ENCODE peak calls at places on chromosomes 4 and X, in eight cellular contexts. One of them, this sample, is unnamed.

GRCh38 chrX:151081016-151081415 is 95.4 kb upstream of the GPR50 start:
- DNase-seq in cardiac fibroblast: no peak
- DNase-seq in spleen: no peak
- DNase-seq in upper lobe of right lung: no peak
- DNase-seq in Karpas-422: no peak
- DNase-seq in testis: no peak
- DNase-seq in right lobe of liver: no peak
- DNase-seq in mesendoderm: peak
- DNase-seq in this sample: no peak

GRCh38 chrX:2627272-2627867 is 63.7 kb upstream of the CD99 start:
- DNase-seq in cardiac fibroblast: peak
- DNase-seq in spleen: no peak
- DNase-seq in upper lobe of right lung: no peak
- DNase-seq in Karpas-422: peak
- DNase-seq in testis: peak
- DNase-seq in right lobe of liver: no peak
- DNase-seq in mesendoderm: peak
- DNase-seq in this sample: peak

GRCh38 chr4:139484861-139485311 is 31.0 kb downstream of the RAB33B start:
- DNase-seq in cardiac fibroblast: no peak
- DNase-seq in spleen: no peak
- DNase-seq in upper lobe of right lung: no peak
- DNase-seq in Karpas-422: no peak
- DNase-seq in testis: no peak
- DNase-seq in right lobe of liver: no peak
- DNase-seq in mesendoderm: no peak
- DNase-seq in this sample: no peak

GRCh38 chr4:70531981-70532380 is 13.6 kb downstream of the AMTN start:
- DNase-seq in cardiac fibroblast: no peak
- DNase-seq in spleen: no peak
- DNase-seq in upper lobe of right lung: no peak
- DNase-seq in Karpas-422: peak
- DNase-seq in testis: no peak
- DNase-seq in right lobe of liver: no peak
- DNase-seq in mesendoderm: peak
- DNase-seq in this sample: peak

GRCh38 chrX:123422875-123423274 is 238.8 kb downstream of the GRIA3 start:
- DNase-seq in cardiac fibroblast: peak
- DNase-seq in spleen: no peak
- DNase-seq in upper lobe of right lung: no peak
- DNase-seq in Karpas-422: peak
- DNase-seq in testis: peak
- DNase-seq in right lobe of liver: no peak
- DNase-seq in mesendoderm: peak
- DNase-seq in this sample: no peak

GRCh38 chr4:39883645-39884044 is 94.1 kb downstream of the PDS5A start:
- DNase-seq in cardiac fibroblast: no peak
- DNase-seq in spleen: no peak
- DNase-seq in upper lobe of right lung: no peak
- DNase-seq in Karpas-422: no peak
- DNase-seq in testis: no peak
- DNase-seq in right lobe of liver: no peak
- DNase-seq in mesendoderm: peak
- DNase-seq in this sample: no peak

GRCh38 chr4:145937021-145937861 is 1.4 kb downstream of the ZNF827 start:
- DNase-seq in cardiac fibroblast: peak
- DNase-seq in spleen: peak
- DNase-seq in upper lobe of right lung: peak
- DNase-seq in Karpas-422: peak
- DNase-seq in testis: peak
- DNase-seq in right lobe of liver: peak
- DNase-seq in mesendoderm: peak
- DNase-seq in this sample: no peak

GRCh38 chrX:65920620-65921019 is 119.3 kb downstream of the VSIG4 start:
- DNase-seq in cardiac fibroblast: no peak
- DNase-seq in spleen: no peak
- DNase-seq in upper lobe of right lung: no peak
- DNase-seq in Karpas-422: no peak
- DNase-seq in testis: no peak
- DNase-seq in right lobe of liver: no peak
- DNase-seq in mesendoderm: peak
- DNase-seq in this sample: no peak

GRCh38 chr4:83153312-83153915 is 38.9 kb upstream of the PLAC8 start:
- DNase-seq in cardiac fibroblast: no peak
- DNase-seq in spleen: no peak
- DNase-seq in upper lobe of right lung: no peak
- DNase-seq in Karpas-422: no peak
- DNase-seq in testis: no peak
- DNase-seq in right lobe of liver: no peak
- DNase-seq in mesendoderm: no peak
- DNase-seq in this sample: no peak

GRCh38 chrX:50996930-50997329 is 86.4 kb downstream of the BMP15 start:
- DNase-seq in cardiac fibroblast: no peak
- DNase-seq in spleen: no peak
- DNase-seq in upper lobe of right lung: no peak
- DNase-seq in Karpas-422: peak
- DNase-seq in testis: no peak
- DNase-seq in right lobe of liver: no peak
- DNase-seq in mesendoderm: peak
- DNase-seq in this sample: no peak

GRCh38 chr4:128653514-128654420 is 155.7 kb upstream of the JADE1 start:
- DNase-seq in cardiac fibroblast: peak
- DNase-seq in spleen: no peak
- DNase-seq in upper lobe of right lung: no peak
- DNase-seq in Karpas-422: no peak
- DNase-seq in testis: peak
- DNase-seq in right lobe of liver: no peak
- DNase-seq in mesendoderm: peak
- DNase-seq in this sample: no peak

GRCh38 chr4:42277291-42277690 is 120.0 kb upstream of the SHISA3 start:
- DNase-seq in cardiac fibroblast: no peak
- DNase-seq in spleen: no peak
- DNase-seq in upper lobe of right lung: no peak
- DNase-seq in Karpas-422: no peak
- DNase-seq in testis: no peak
- DNase-seq in right lobe of liver: no peak
- DNase-seq in mesendoderm: no peak
- DNase-seq in this sample: no peak

GRCh38 chr4:78659264-78659663 is 107.7 kb downstream of the ANXA3 start:
- DNase-seq in cardiac fibroblast: peak
- DNase-seq in spleen: no peak
- DNase-seq in upper lobe of right lung: no peak
- DNase-seq in Karpas-422: no peak
- DNase-seq in testis: no peak
- DNase-seq in right lobe of liver: no peak
- DNase-seq in mesendoderm: no peak
- DNase-seq in this sample: no peak

GRCh38 chr4:189162888-189163287 is 777.8 kb upstream of the FRG1 start:
- DNase-seq in cardiac fibroblast: no peak
- DNase-seq in spleen: no peak
- DNase-seq in upper lobe of right lung: no peak
- DNase-seq in Karpas-422: no peak
- DNase-seq in testis: no peak
- DNase-seq in right lobe of liver: no peak
- DNase-seq in mesendoderm: no peak
- DNase-seq in this sample: no peak

GRCh38 chrX:153989971-153990655 is 17.6 kb downstream of the TMEM187 start:
- DNase-seq in cardiac fibroblast: no peak
- DNase-seq in spleen: no peak
- DNase-seq in upper lobe of right lung: no peak
- DNase-seq in Karpas-422: no peak
- DNase-seq in testis: no peak
- DNase-seq in right lobe of liver: no peak
- DNase-seq in mesendoderm: no peak
- DNase-seq in this sample: peak

DNA sequence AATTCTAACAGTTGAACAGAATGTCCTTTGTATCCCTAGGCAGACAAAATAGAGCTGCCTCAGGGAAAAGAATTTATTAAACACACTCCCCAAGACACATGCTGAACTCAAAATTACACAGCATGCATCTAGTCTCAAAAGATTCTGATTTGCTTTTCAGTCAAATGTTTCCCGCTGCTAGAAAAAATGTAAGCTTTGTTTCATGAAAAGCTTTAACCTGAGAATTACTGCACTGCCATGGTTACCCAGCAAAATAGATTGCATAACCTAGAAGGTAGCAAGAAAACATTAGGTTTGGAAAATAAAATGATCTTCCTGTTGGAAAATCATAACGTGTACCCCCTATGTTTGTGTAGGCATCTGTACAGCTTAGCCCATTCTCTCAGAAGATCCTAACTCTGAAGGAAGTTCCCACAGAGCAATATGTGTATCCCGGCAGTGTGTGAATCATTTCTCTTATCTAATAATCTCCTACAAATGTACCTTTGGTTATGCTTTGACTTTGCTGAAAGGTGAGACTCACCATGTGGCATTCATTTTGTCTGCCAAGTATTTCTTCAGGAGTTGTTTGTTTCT is 646.9 kb downstream of the STPG2 start:
- DNase-seq in cardiac fibroblast: peak
- DNase-seq in spleen: no peak
- DNase-seq in upper lobe of right lung: no peak
- DNase-seq in Karpas-422: no peak
- DNase-seq in testis: no peak
- DNase-seq in right lobe of liver: no peak
- DNase-seq in mesendoderm: peak
- DNase-seq in this sample: no peak
- H3K4me3 ChIP-seq in cardiac fibroblast: no peak
- H3K4me3 ChIP-seq in spleen: no peak
- H3K4me3 ChIP-seq in upper lobe of right lung: no peak
- H3K4me3 ChIP-seq in Karpas-422: no peak
- H3K4me3 ChIP-seq in testis: no peak
- H3K4me3 ChIP-seq in right lobe of liver: peak
- H3K4me3 ChIP-seq in mesendoderm: no peak
- H3K4me3 ChIP-seq in this sample: no peak

GRCh38 chr4:176782191-176782590 is 10.5 kb downstream of the VEGFC start:
- DNase-seq in cardiac fibroblast: no peak
- DNase-seq in spleen: no peak
- DNase-seq in upper lobe of right lung: no peak
- DNase-seq in Karpas-422: no peak
- DNase-seq in testis: no peak
- DNase-seq in right lobe of liver: no peak
- DNase-seq in mesendoderm: no peak
- DNase-seq in this sample: no peak

GRCh38 chr4:176782794-176783193 is 9.9 kb downstream of the VEGFC start:
- DNase-seq in cardiac fibroblast: no peak
- DNase-seq in spleen: no peak
- DNase-seq in upper lobe of right lung: no peak
- DNase-seq in Karpas-422: no peak
- DNase-seq in testis: no peak
- DNase-seq in right lobe of liver: no peak
- DNase-seq in mesendoderm: no peak
- DNase-seq in this sample: no peak

GRCh38 chr4:176779421-176779820 is 13.3 kb downstream of the VEGFC start:
- DNase-seq in cardiac fibroblast: no peak
- DNase-seq in spleen: no peak
- DNase-seq in upper lobe of right lung: no peak
- DNase-seq in Karpas-422: no peak
- DNase-seq in testis: no peak
- DNase-seq in right lobe of liver: no peak
- DNase-seq in mesendoderm: no peak
- DNase-seq in this sample: no peak

GRCh38 chr4:176780995-176781738 is 11.6 kb downstream of the VEGFC start:
- DNase-seq in cardiac fibroblast: peak
- DNase-seq in spleen: no peak
- DNase-seq in upper lobe of right lung: no peak
- DNase-seq in Karpas-422: no peak
- DNase-seq in testis: no peak
- DNase-seq in right lobe of liver: no peak
- DNase-seq in mesendoderm: no peak
- DNase-seq in this sample: no peak

DNA sequence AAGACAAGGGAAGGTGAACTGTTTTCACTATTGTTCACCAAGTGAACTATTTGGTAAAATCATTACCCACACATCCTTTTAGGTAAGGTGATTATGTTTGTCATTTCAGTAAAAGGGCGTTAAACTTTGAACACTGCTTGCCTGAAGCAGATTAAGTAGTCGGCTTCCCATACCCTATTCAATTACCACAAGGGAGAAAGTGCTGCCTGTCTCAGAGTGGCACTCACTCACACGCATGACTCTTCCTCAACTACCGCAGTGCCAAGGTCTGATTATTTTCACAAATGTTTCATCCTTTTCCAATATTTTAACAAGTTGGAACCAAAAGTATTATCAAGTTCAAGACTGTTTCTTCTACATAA is 11.0 kb downstream of the VEGFC start:
- DNase-seq in cardiac fibroblast: no peak
- DNase-seq in spleen: no peak
- DNase-seq in upper lobe of right lung: no peak
- DNase-seq in Karpas-422: no peak
- DNase-seq in testis: no peak
- DNase-seq in right lobe of liver: no peak
- DNase-seq in mesendoderm: no peak
- DNase-seq in this sample: no peak
- H3K4me3 ChIP-seq in cardiac fibroblast: no peak
- H3K4me3 ChIP-seq in spleen: no peak
- H3K4me3 ChIP-seq in upper lobe of right lung: no peak
- H3K4me3 ChIP-seq in Karpas-422: no peak
- H3K4me3 ChIP-seq in testis: no peak
- H3K4me3 ChIP-seq in right lobe of liver: no peak
- H3K4me3 ChIP-seq in mesendoderm: no peak
- H3K4me3 ChIP-seq in this sample: no peak

GRCh38 chrX:119618439-119618838 is 12.2 kb upstream of the NKRF start:
- DNase-seq in cardiac fibroblast: no peak
- DNase-seq in spleen: peak
- DNase-seq in upper lobe of right lung: peak
- DNase-seq in Karpas-422: peak
- DNase-seq in testis: no peak
- DNase-seq in right lobe of liver: no peak
- DNase-seq in mesendoderm: no peak
- DNase-seq in this sample: no peak
- H3K4me3 ChIP-seq in cardiac fibroblast: no peak
- H3K4me3 ChIP-seq in spleen: no peak
- H3K4me3 ChIP-seq in upper lobe of right lung: no peak
- H3K4me3 ChIP-seq in Karpas-422: peak
- H3K4me3 ChIP-seq in testis: no peak
- H3K4me3 ChIP-seq in right lobe of liver: no peak
- H3K4me3 ChIP-seq in mesendoderm: no peak
- H3K4me3 ChIP-seq in this sample: no peak

DNA sequence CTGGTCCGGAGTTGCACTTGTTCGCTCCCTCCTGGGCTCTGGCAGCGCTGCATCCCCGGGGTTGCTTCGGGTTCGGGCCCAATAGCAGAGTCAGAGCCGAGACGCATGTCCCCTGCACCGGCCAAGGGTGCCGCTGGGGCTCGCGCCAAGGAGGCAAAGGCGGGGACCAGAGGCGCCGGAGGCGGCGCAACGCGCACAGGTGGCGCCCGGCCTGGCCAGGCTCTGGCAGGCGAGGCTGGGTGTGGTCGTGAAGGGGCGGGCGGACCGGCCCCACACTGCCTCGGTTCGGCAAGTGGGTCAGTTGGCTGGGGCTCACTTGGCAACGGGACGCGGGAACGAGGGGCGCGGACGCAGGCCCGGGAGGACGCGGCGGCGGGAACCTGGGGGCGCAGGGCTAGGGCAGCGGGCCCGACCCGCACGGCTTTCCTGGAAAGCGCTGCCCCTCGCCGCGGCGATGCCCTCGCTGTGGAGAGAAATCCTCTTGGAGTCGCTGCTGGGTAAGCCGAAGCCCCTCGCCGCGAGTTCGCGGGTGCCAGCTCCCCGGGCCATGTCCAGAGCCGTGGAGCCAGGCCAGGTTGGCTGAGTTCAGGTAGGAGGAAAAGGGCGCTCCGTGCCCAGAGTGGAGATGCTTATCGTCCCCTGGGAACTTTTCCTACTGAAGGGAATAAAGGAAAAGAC is at the start of gene CWH43:
- DNase-seq in cardiac fibroblast: no peak
- DNase-seq in spleen: no peak
- DNase-seq in upper lobe of right lung: peak
- DNase-seq in Karpas-422: no peak
- DNase-seq in testis: no peak
- DNase-seq in right lobe of liver: peak
- DNase-seq in mesendoderm: peak
- DNase-seq in this sample: no peak
- H3K4me3 ChIP-seq in cardiac fibroblast: no peak
- H3K4me3 ChIP-seq in spleen: no peak
- H3K4me3 ChIP-seq in upper lobe of right lung: no peak
- H3K4me3 ChIP-seq in Karpas-422: no peak
- H3K4me3 ChIP-seq in testis: peak
- H3K4me3 ChIP-seq in right lobe of liver: peak
- H3K4me3 ChIP-seq in mesendoderm: no peak
- H3K4me3 ChIP-seq in this sample: no peak

This sample was measured in Jurkat, Clone E6-1.